ENCODE peak calls at places on chromosomes 4 and X, in ten cellular contexts. J, D, T, H, K, L, Y, G, I and U are unnamed samples.
A peak's percentile ranks its signal among the peaks of the same experiment; 100 is the strongest.

GRCh38 chrX:153645151-153645550 is 1.9 kb upstream of the DUSP9 start:
- DNase-seq in D (no peak), J (no peak), Y (no peak), G (no peak), K (no peak), T (no peak), I (no peak), L (no peak), H (no peak), U (no peak)

GRCh38 chr4:107519057-107519456 is 201.0 kb downstream of the PAPSS1 start:
- DNase-seq in L (peak; percentile 43), Y (peak; percentile 4), K (no peak), T (no peak), J (no peak), G (no peak), I (no peak), D (no peak), H (peak; percentile 23), U (peak; percentile 24)

GRCh38 chr4:188971125-188971524 is 831.9 kb downstream of the TRIML1 start:
- DNase-seq in H (no peak), G (no peak), D (no peak), T (no peak), Y (peak; percentile 30), J (no peak), I (no peak), L (peak; percentile 3), K (no peak), U (peak; percentile 56)

GRCh38 chrX:16839852-16840460 is 30.2 kb downstream of the RBBP7 start:
- DNase-seq in K (no peak), H (no peak), J (no peak), Y (peak; percentile 87), L (peak; percentile 81), G (no peak), D (no peak), T (no peak), I (peak; percentile 55), U (no peak)

GRCh38 chr4:55398966-55399365 is 3.2 kb downstream of the TMEM165 start:
- DNase-seq in K (no peak), D (no peak), L (peak; percentile 31), H (no peak), T (no peak), I (no peak), Y (no peak), G (no peak), J (no peak), U (no peak)

GRCh38 chr4:31518796-31519250 is 798.7 kb downstream of the PCDH7 start:
- DNase-seq in Y (peak; percentile 76), K (no peak), T (no peak), I (no peak), D (no peak), L (peak; percentile 62), J (no peak), H (no peak), G (no peak), U (no peak)

GRCh38 chr4:178037459-178038214 is 595.4 kb upstream of the AGA start:
- DNase-seq in K (no peak), J (no peak), H (no peak), I (no peak), Y (no peak), L (no peak), D (no peak), G (no peak), T (no peak), U (no peak)

GRCh38 chrX:102958794-102959193 is 21.7 kb downstream of the RAB40AL start:
- DNase-seq in H (no peak), G (no peak), I (no peak), D (no peak), L (peak; percentile 42), K (no peak), T (no peak), J (no peak), Y (no peak), U (peak; percentile 17)

GRCh38 chr4:38242822-38243384 is 282.7 kb downstream of the PTTG2 start:
- DNase-seq in G (no peak), J (no peak), D (no peak), H (no peak), I (no peak), T (no peak), Y (no peak), K (no peak), L (no peak), U (no peak)

GRCh38 chrX:123324628-123325027 is 140.6 kb downstream of the GRIA3 start:
- DNase-seq in L (no peak), Y (no peak), K (no peak), G (no peak), T (no peak), H (no peak), I (no peak), J (no peak), D (no peak), U (peak; percentile 41)

GRCh38 chrX:98350940-98351339 is 1467.2 kb downstream of the RPA4 start:
- DNase-seq in G (no peak), J (no peak), I (no peak), K (no peak), H (no peak), T (no peak), L (no peak), Y (no peak), D (no peak), U (no peak)

GRCh38 chrX:116873678-116874077 is 410.9 kb upstream of the CT83 start:
- DNase-seq in L (peak; percentile 76), I (no peak), Y (no peak), H (no peak), J (no peak), K (no peak), D (no peak), T (no peak), G (no peak), U (no peak)

GRCh38 chrX:139023531-139023930 is 312.0 kb upstream of the FGF13 start:
- DNase-seq in K (no peak), L (no peak), I (no peak), J (no peak), G (no peak), Y (no peak), T (no peak), D (no peak), H (no peak), U (no peak)

GRCh38 chr4:72352746-72353145 is 216.3 kb downstream of the ADAMTS3 start:
- DNase-seq in G (no peak), J (no peak), L (peak; percentile 9), I (no peak), K (no peak), T (no peak), Y (no peak), D (no peak), H (no peak), U (no peak)

GRCh38 chr4:123672987-123673386 is 276.4 kb downstream of the SPRY1 start:
- DNase-seq in K (no peak), H (no peak), G (no peak), L (peak; percentile 46), D (no peak), J (no peak), Y (no peak), I (no peak), T (no peak), U (no peak)

GRCh38 chrX:19624754-19625153 is 109.4 kb upstream of the MAP3K15 start:
- DNase-seq in L (peak; percentile 18), I (no peak), G (no peak), K (no peak), J (no peak), T (no peak), Y (peak; percentile 18), H (no peak), D (no peak), U (no peak)

GRCh38 chr4:105306158-105306781 is 159.6 kb downstream of the TET2 start:
- DNase-seq in Y (peak; percentile 1), D (peak; percentile 37), I (no peak), H (no peak), L (peak; percentile 5), J (no peak), K (no peak), G (no peak), T (peak; percentile 68), U (peak; percentile 5)

GRCh38 chr4:150447356-150447755 is 134.6 kb upstream of the MAB21L2 start:
- DNase-seq in K (no peak), J (no peak), G (no peak), Y (no peak), D (no peak), I (no peak), T (no peak), H (no peak), L (no peak), U (no peak)

GRCh38 chrX:119990995-119991787 is 47.6 kb upstream of the NKAP start:
- DNase-seq in G (no peak), K (no peak), I (no peak), J (no peak), H (no peak), T (no peak), L (no peak), Y (no peak), D (no peak), U (peak; percentile 9)

GRCh38 chr4:172287112-172287511 is 473.9 kb downstream of the GALNTL6 start:
- DNase-seq in D (no peak), H (no peak), L (no peak), T (no peak), J (no peak), I (no peak), G (no peak), K (no peak), Y (no peak), U (peak; percentile 18)

GRCh38 chr4:8009710-8010534 is 70.3 kb upstream of the AFAP1 start:
- DNase-seq in G (no peak), J (no peak), H (no peak), L (no peak), D (no peak), T (no peak), Y (no peak), K (no peak), I (peak; percentile 32), U (peak; percentile 88)

GRCh38 chr4:121156822-121157769 is 7.0 kb downstream of the TNIP3 start:
- DNase-seq in I (peak; percentile 61), Y (peak; percentile 27), G (peak; percentile 48), L (peak; percentile 54), J (no peak), H (peak; percentile 33), D (no peak), T (no peak), K (peak; percentile 11), U (no peak)

GRCh38 chrX:110341189-110342035 is 17.2 kb upstream of the RTL9 start:
- DNase-seq in K (no peak), G (no peak), T (no peak), L (peak; percentile 88), D (no peak), J (no peak), I (no peak), H (no peak), Y (peak; percentile 56), U (peak; percentile 4)

GRCh38 chr4:180153587-180153986 is 2089.6 kb upstream of the TENM3 start:
- DNase-seq in H (no peak), K (no peak), L (peak; percentile 41), D (no peak), G (no peak), J (no peak), T (no peak), I (no peak), Y (no peak), U (no peak)

GRCh38 chr4:107863850-107864371 is 39.2 kb downstream of the SGMS2 start:
- DNase-seq in D (no peak), L (peak; percentile 65), H (peak; percentile 70), G (no peak), J (no peak), K (no peak), T (peak; percentile 37), Y (peak; percentile 15), I (peak; percentile 66), U (peak; percentile 72)

GRCh38 chrX:69097451-69098236 is 67.6 kb downstream of the PJA1 start:
- DNase-seq in T (no peak), G (no peak), K (no peak), D (no peak), J (no peak), Y (no peak), I (no peak), L (no peak), H (no peak), U (no peak)

GRCh38 chr4:111639876-111640275 is 505.4 kb upstream of the FAM241A start:
- DNase-seq in G (no peak), K (no peak), L (peak; percentile 62), H (no peak), Y (peak; percentile 16), T (no peak), J (no peak), D (no peak), I (no peak), U (peak; percentile 15)

GRCh38 chr4:61350932-61351331 is 150.8 kb downstream of the ADGRL3 start:
- DNase-seq in D (no peak), I (no peak), J (no peak), L (no peak), T (no peak), G (no peak), K (no peak), Y (no peak), H (no peak), U (no peak)